ENCODE peak calls at places on chromosome X, in four cellular contexts. One of them, this sample, is unnamed.

GRCh38 chrX:118240359-118240758 is 105.5 kb upstream of the WDR44 start:
- DNase-seq in cardiac muscle cell: no peak
- DNase-seq in fibroblast of the aortic adventitia: no peak
- DNase-seq in pancreas: no peak
- DNase-seq in this sample: no peak

GRCh38 chrX:37640142-37640541 is 45.4 kb upstream of the XK start:
- DNase-seq in cardiac muscle cell: no peak
- DNase-seq in fibroblast of the aortic adventitia: no peak
- DNase-seq in pancreas: no peak
- DNase-seq in this sample: no peak

GRCh38 chrX:96590403-96590802 is 94.2 kb upstream of the DIAPH2 start:
- DNase-seq in cardiac muscle cell: no peak
- DNase-seq in pancreas: no peak
- DNase-seq in fibroblast of the aortic adventitia: no peak
- DNase-seq in this sample: no peak

GRCh38 chrX:21946925-21947641 is 6.6 kb downstream of the SMS start:
- DNase-seq in cardiac muscle cell: peak
- DNase-seq in fibroblast of the aortic adventitia: peak
- DNase-seq in pancreas: no peak
- DNase-seq in this sample: no peak

GRCh38 chrX:68807818-68808217 is 21.0 kb upstream of the EFNB1 start:
- DNase-seq in cardiac muscle cell: peak
- DNase-seq in fibroblast of the aortic adventitia: peak
- DNase-seq in pancreas: no peak
- DNase-seq in this sample: no peak

GRCh38 chrX:131827935-131828334 is 195.2 kb upstream of the STK26 start:
- DNase-seq in fibroblast of the aortic adventitia: peak
- DNase-seq in cardiac muscle cell: peak
- DNase-seq in pancreas: no peak
- DNase-seq in this sample: no peak

GRCh38 chrX:148599404-148599803 is 99.0 kb downstream of the AFF2 start:
- DNase-seq in cardiac muscle cell: no peak
- DNase-seq in pancreas: no peak
- DNase-seq in fibroblast of the aortic adventitia: no peak
- DNase-seq in this sample: no peak

GRCh38 chrX:53599781-53600396 is 86.6 kb downstream of the HUWE1 start:
- DNase-seq in pancreas: no peak
- DNase-seq in cardiac muscle cell: no peak
- DNase-seq in fibroblast of the aortic adventitia: no peak
- DNase-seq in this sample: no peak

GRCh38 chrX:56963377-56963776 is 32.0 kb downstream of the SPIN3 start:
- DNase-seq in pancreas: no peak
- DNase-seq in fibroblast of the aortic adventitia: no peak
- DNase-seq in cardiac muscle cell: no peak
- DNase-seq in this sample: no peak

GRCh38 chrX:101219116-101219839 is at the start of gene DRP2:
- DNase-seq in cardiac muscle cell: no peak
- DNase-seq in pancreas: no peak
- DNase-seq in fibroblast of the aortic adventitia: peak
- DNase-seq in this sample: no peak

GRCh38 chrX:48996969-48997368 is 5.1 kb downstream of the GRIPAP1 start:
- DNase-seq in fibroblast of the aortic adventitia: no peak
- DNase-seq in pancreas: peak
- DNase-seq in cardiac muscle cell: peak
- DNase-seq in this sample: no peak

GRCh38 chrX:10197597-10198210 is 40.9 kb downstream of the CLCN4 start:
- DNase-seq in cardiac muscle cell: no peak
- DNase-seq in pancreas: no peak
- DNase-seq in fibroblast of the aortic adventitia: no peak
- DNase-seq in this sample: no peak

GRCh38 chrX:98299785-98300184 is 1416.1 kb downstream of the RPA4 start:
- DNase-seq in fibroblast of the aortic adventitia: no peak
- DNase-seq in pancreas: no peak
- DNase-seq in cardiac muscle cell: no peak
- DNase-seq in this sample: no peak

GRCh38 chrX:139804482-139804881 is 96.5 kb upstream of the MCF2 start:
- DNase-seq in cardiac muscle cell: no peak
- DNase-seq in pancreas: no peak
- DNase-seq in fibroblast of the aortic adventitia: no peak
- DNase-seq in this sample: no peak

GRCh38 chrX:100944601-100945000 is 15.9 kb upstream of the XKRX start:
- DNase-seq in pancreas: no peak
- DNase-seq in cardiac muscle cell: no peak
- DNase-seq in fibroblast of the aortic adventitia: no peak
- DNase-seq in this sample: no peak

GRCh38 chrX:37378399-37378798 is 29.2 kb downstream of the PRRG1 start:
- DNase-seq in pancreas: no peak
- DNase-seq in cardiac muscle cell: no peak
- DNase-seq in fibroblast of the aortic adventitia: peak
- DNase-seq in this sample: no peak

DNA sequence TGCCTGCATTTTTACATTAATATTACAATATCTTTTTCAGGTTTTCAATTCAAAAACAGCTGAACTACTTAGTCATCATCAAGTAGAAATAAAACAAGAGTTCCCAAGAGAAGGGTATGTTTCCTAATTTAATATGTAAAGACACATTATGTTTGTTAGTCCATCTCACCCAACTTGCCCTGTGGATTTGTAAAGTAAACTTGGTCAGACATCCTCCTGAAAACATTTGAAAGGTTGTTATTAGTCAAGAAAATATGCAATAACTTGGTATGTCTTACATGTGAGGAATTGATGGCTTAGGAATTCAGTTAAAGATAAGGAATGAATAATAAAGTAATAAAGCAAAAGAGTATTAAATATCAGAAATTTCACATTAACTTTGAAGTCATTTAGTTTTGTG is 12.2 kb downstream of the GK start:
- DNase-seq in pancreas: no peak
- DNase-seq in cardiac muscle cell: no peak
- DNase-seq in fibroblast of the aortic adventitia: peak
- DNase-seq in this sample: no peak
- H3K4me3 ChIP-seq in pancreas: no peak
- H3K4me3 ChIP-seq in cardiac muscle cell: no peak
- H3K4me3 ChIP-seq in fibroblast of the aortic adventitia: no peak
- H3K4me3 ChIP-seq in this sample: no peak

DNA sequence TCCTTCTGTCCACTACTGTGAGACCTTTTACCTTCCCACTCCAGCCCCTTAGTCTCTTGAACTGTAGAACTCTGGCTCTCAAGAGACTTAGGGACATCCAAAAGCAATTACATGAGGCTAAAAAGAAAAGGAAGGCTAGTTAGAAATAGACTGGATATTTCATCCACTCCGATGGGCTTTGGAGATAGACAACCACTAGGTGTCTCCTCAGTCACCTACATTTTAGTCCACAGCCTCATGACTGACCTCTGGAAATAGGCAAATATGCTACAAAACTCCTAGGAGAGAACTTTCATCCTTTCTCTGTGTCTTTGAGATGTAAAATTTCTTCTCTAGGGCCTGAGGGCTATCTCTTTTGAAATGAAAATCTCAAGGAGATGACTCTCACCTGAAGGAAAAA is 45.1 kb upstream of the LAMP2 start:
- DNase-seq in pancreas: no peak
- DNase-seq in cardiac muscle cell: no peak
- DNase-seq in fibroblast of the aortic adventitia: peak
- DNase-seq in this sample: no peak
- TF ChIP-seq CTCF in pancreas: no peak
- TF ChIP-seq CTCF in cardiac muscle cell: peak
- TF ChIP-seq CTCF in fibroblast of the aortic adventitia: peak
- TF ChIP-seq CTCF in this sample: peak

DNA sequence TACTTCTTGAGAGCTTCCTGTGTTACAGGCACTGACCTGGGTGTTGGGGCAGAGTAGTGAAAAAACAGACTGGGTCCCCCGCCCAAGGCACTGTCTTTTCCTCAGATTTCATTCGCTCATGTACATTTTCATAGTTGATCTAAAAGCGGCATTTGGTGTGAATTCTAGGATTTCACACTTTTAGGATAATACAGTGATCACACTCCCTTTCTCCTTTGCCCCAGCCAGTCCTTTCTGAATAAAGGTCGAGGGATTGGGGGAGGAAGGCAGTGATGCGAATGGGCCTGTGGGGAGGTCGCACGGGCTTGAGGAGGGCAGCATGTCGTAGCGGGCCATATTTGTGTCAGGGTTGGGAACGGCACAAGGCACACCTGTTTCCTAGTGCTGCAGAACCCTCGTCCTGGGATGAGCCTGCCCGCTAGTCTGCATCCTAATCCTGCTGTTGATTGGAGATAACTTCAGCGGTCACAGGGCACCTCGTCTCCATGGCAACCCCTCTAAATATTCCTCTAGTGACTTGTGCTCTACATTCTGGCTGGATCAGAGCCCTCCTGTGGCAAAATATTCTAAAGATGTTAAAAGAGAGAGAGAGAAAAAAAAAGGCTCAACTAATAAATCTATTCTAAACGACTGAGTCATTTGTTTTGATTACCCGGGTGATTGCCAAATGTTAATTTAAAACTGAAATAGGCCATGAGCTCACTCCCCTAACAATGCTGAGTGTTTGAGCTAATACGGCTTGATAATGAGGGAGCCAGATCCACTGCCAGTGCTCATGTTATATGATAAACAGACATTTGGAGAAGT is 21.8 kb downstream of the FHL1 start:
- DNase-seq in pancreas: no peak
- DNase-seq in cardiac muscle cell: peak
- DNase-seq in fibroblast of the aortic adventitia: peak
- DNase-seq in this sample: no peak
- H3K4me3 ChIP-seq in pancreas: no peak
- H3K4me3 ChIP-seq in cardiac muscle cell: no peak
- H3K4me3 ChIP-seq in fibroblast of the aortic adventitia: no peak
- H3K4me3 ChIP-seq in this sample: no peak

GRCh38 chrX:7109838-7110793 is 37.4 kb upstream of the STS start:
- DNase-seq in pancreas: no peak
- DNase-seq in fibroblast of the aortic adventitia: no peak
- DNase-seq in cardiac muscle cell: peak
- DNase-seq in this sample: no peak
- TF ChIP-seq CTCF in pancreas: no peak
- TF ChIP-seq CTCF in fibroblast of the aortic adventitia: no peak
- TF ChIP-seq CTCF in cardiac muscle cell: no peak
- TF ChIP-seq CTCF in this sample: no peak

DNA sequence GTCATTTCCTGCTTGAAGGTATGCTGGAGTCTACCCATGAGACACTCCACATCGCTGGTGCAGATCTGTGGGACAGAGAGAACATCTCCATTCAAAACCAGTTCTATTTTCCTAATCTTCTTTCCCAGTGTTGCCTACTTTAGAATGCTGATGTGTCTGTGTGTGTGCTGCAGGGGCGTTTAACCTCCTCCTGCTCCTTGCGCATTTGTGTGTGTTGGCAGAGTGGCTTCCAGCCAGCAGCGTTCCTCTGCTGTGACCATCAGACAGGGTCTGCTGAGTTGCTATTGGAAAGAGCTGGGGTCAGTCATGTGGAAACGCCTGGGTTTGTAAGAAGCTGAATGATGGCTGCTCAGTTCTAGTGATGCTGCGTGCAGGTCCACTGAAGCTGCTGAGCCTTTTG is 223.6 kb downstream of the RBMX2 start:
- DNase-seq in pancreas: no peak
- DNase-seq in fibroblast of the aortic adventitia: no peak
- DNase-seq in cardiac muscle cell: no peak
- DNase-seq in this sample: no peak
- H3K4me3 ChIP-seq in pancreas: no peak
- H3K4me3 ChIP-seq in fibroblast of the aortic adventitia: no peak
- H3K4me3 ChIP-seq in cardiac muscle cell: no peak
- H3K4me3 ChIP-seq in this sample: no peak

GRCh38 chrX:2499507-2499906 is 1.3 kb downstream of the DHRSX start:
- DNase-seq in cardiac muscle cell: no peak
- DNase-seq in fibroblast of the aortic adventitia: no peak
- DNase-seq in pancreas: peak
- DNase-seq in this sample: no peak

GRCh38 chrX:2498781-2499302 is 1.9 kb downstream of the DHRSX start:
- DNase-seq in pancreas: peak
- DNase-seq in fibroblast of the aortic adventitia: peak
- DNase-seq in cardiac muscle cell: peak
- DNase-seq in this sample: no peak

GRCh38 chrX:2500681-2501151 is at the start of the genes DHRSX and ZBED1:
- DNase-seq in fibroblast of the aortic adventitia: no peak
- DNase-seq in cardiac muscle cell: peak
- DNase-seq in pancreas: peak
- DNase-seq in this sample: no peak

GRCh38 chrX:2501246-2502102 is 698 bp upstream of the DHRSX start:
- DNase-seq in fibroblast of the aortic adventitia: no peak
- DNase-seq in cardiac muscle cell: no peak
- DNase-seq in pancreas: peak
- DNase-seq in this sample: no peak

GRCh38 chrX:2500091-2500680 is 590 bp downstream of the DHRSX start:
- DNase-seq in pancreas: peak
- DNase-seq in cardiac muscle cell: peak
- DNase-seq in fibroblast of the aortic adventitia: peak
- DNase-seq in this sample: no peak
- TF ChIP-seq CTCF in pancreas: no peak
- TF ChIP-seq CTCF in cardiac muscle cell: peak
- TF ChIP-seq CTCF in fibroblast of the aortic adventitia: no peak
- TF ChIP-seq CTCF in this sample: peak

DNA sequence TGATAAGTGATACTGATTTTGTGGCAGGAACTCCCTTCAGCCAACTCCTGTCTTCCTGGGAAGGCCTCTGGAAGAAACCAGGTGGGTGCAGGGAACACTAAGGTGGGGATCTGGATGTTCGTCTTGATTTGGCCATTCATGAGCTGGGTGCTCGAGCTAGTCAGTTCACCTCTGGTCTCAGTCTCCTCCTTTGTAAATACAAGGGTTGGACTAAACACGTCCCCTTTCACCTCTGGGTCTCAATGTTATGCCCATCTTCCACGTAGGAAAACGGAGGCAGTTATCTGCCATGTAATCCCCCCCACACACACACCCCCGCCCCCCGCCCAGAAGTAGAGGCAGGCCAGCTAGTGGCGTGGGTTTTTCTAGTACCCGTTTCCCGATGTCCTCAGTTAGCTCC is 4.1 kb upstream of the RS1 start:
- DNase-seq in fibroblast of the aortic adventitia: no peak
- DNase-seq in pancreas: no peak
- DNase-seq in cardiac muscle cell: no peak
- DNase-seq in this sample: no peak
- H3K4me3 ChIP-seq in fibroblast of the aortic adventitia: no peak
- H3K4me3 ChIP-seq in pancreas: no peak
- H3K4me3 ChIP-seq in cardiac muscle cell: no peak
- H3K4me3 ChIP-seq in this sample: no peak